ENCODE peak calls at places on chromosomes 3 and 15, in five cellular contexts. Z, I, Y, H and L are unnamed samples.
A peak's percentile ranks its signal among the peaks of the same experiment; 100 is the strongest.

GRCh38 chr15:80636675-80637074 is 58.4 kb upstream of the ABHD17C start:
- DNase-seq in Y (no peak), Z (no peak), I (no peak), H (no peak), L (peak; percentile 22)

GRCh38 chr3:69867941-69868505 is 128.8 kb downstream of the MITF start:
- DNase-seq in I (no peak), Z (no peak), Y (no peak), H (no peak), L (no peak)

GRCh38 chr15:101201411-101202174 is 50.3 kb downstream of the CHSY1 start:
- DNase-seq in I (no peak), Z (no peak), Y (peak; percentile 56), H (peak; percentile 98), L (peak; percentile 78)

GRCh38 chr3:160576621-160577020 is 11.2 kb upstream of the KPNA4 start:
- DNase-seq in I (no peak), H (no peak), Y (no peak), Z (no peak), L (no peak)

GRCh38 chr15:39232512-39232911 is 348.4 kb upstream of the THBS1 start:
- DNase-seq in Z (no peak), Y (no peak), H (no peak), I (no peak), L (peak; percentile 34)

GRCh38 chr3:141644931-141645330 is 93.2 kb upstream of the RNF7 start:
- DNase-seq in Y (no peak), H (peak; percentile 87), Z (peak; percentile 58), I (peak; percentile 88), L (no peak)

GRCh38 chr3:118171236-118171852 is 863.3 kb downstream of the IGSF11 start:
- DNase-seq in Z (no peak), Y (no peak), I (peak; percentile 22), H (no peak), L (no peak)

GRCh38 chr15:94097567-94097966 is 133.8 kb upstream of the MCTP2 start:
- DNase-seq in H (no peak), Y (no peak), Z (no peak), I (no peak), L (no peak)

GRCh38 chr3:168051579-168052183 is 44.0 kb downstream of the GOLIM4 start:
- DNase-seq in H (no peak), I (no peak), Z (no peak), Y (no peak), L (no peak)

GRCh38 chr3:17258823-17259436 is 374.2 kb downstream of the PLCL2 start:
- DNase-seq in Z (peak; percentile 39), I (no peak), Y (no peak), H (no peak), L (no peak)

GRCh38 chr3:31896026-31896425 is 85.0 kb downstream of the OSBPL10 start:
- DNase-seq in Z (no peak), Y (no peak), I (no peak), H (no peak), L (no peak)

GRCh38 chr3:23650371-23651140 is 155.2 kb upstream of the UBE2E1 start:
- DNase-seq in Y (no peak), H (no peak), I (no peak), Z (no peak), L (peak; percentile 85)

GRCh38 chr3:46948830-46949671 is 27.5 kb downstream of the CCDC12 start:
- DNase-seq in Y (no peak), I (peak; percentile 69), Z (no peak), H (peak; percentile 69), L (no peak)

GRCh38 chr15:59400103-59400813 is 27.6 kb upstream of the MYO1E start:
- DNase-seq in Z (no peak), Y (no peak), I (no peak), H (no peak), L (no peak)

DNA sequence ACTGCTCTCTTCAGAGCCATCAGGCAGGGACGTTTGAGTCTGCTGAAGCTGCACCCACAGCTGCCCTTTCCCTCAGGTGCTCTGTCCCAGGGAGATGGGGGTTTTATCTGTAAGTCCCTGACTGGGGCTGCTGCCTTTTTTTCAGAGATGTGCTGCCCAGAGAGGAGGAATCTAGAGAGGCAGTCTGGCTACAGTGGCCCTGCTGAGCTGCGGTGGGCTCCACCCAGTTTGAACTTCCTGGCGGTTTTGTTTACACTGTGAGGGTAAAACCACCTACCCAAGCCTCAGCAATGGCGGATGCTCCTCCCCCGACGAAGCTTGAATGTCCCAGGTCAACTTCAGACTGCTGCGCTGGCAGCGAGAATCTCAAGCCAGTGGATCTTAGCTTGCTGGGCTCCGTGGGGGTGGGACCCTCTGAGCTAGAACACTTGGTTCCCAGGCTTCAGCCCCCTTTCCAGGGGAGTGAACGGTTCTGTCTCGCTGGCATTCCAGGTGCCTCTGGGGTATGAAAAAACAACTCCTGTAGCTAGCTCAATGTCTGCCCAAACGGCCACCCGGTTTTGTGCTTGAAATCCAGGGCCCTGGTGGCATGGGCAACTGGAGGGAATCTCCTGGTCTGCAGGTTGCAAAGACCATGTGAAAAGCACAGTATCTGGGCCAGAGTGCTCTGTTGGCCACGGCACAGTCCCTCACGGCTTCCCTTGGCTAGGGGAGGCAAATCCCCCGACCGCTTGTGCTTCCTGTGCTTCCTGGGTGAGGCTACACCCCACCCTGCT is 21.1 kb upstream of the ST6GAL1 start:
- DNase-seq in Y (no peak), H (peak; percentile 56), I (no peak), Z (peak; percentile 84), L (no peak)
- H3K27ac ChIP-seq in Y (no peak overlapping the region), H (no peak overlapping the region), I (peak overlapping the region; percentile 80), Z (peak overlapping the region; percentile 58), L (no peak overlapping the region)

GRCh38 chr3:164450276-164450905 is 627.9 kb downstream of the SI start:
- DNase-seq in Z (no peak), H (no peak), I (no peak), Y (no peak), L (no peak)
- H3K27ac ChIP-seq in Z (no peak overlapping the region), H (no peak overlapping the region), I (no peak overlapping the region), Y (no peak overlapping the region), L (no peak overlapping the region)

GRCh38 chr3:196568246-196569002 is at the start of the genes FBXO45 and WDR53:
- DNase-seq in Y (peak; percentile 91), Z (peak; percentile 97), H (peak; percentile 98), I (peak; percentile 97), L (peak; percentile 81)

GRCh38 chr3:196558476-196558875 is 9.9 kb downstream of the WDR53 start:
- DNase-seq in I (no peak), H (no peak), Y (no peak), Z (no peak), L (no peak)

GRCh38 chr3:196559826-196560225 is 8.5 kb downstream of the WDR53 start:
- DNase-seq in Z (no peak), H (no peak), Y (no peak), I (no peak), L (no peak)

GRCh38 chr3:196569003-196569516 is 600 bp downstream of the FBXO45 start:
- DNase-seq in Y (no peak), Z (no peak), H (peak; percentile 59), I (no peak), L (peak; percentile 29)

GRCh38 chr3:196563721-196564225 is 4.6 kb downstream of the WDR53 start:
- DNase-seq in I (no peak), Y (no peak), H (no peak), Z (peak; percentile 40), L (no peak)
- H3K27ac ChIP-seq in I (no peak overlapping the region), Y (no peak overlapping the region), H (no peak overlapping the region), Z (peak overlapping the region; percentile 67), L (peak overlapping the region; percentile 86)

DNA sequence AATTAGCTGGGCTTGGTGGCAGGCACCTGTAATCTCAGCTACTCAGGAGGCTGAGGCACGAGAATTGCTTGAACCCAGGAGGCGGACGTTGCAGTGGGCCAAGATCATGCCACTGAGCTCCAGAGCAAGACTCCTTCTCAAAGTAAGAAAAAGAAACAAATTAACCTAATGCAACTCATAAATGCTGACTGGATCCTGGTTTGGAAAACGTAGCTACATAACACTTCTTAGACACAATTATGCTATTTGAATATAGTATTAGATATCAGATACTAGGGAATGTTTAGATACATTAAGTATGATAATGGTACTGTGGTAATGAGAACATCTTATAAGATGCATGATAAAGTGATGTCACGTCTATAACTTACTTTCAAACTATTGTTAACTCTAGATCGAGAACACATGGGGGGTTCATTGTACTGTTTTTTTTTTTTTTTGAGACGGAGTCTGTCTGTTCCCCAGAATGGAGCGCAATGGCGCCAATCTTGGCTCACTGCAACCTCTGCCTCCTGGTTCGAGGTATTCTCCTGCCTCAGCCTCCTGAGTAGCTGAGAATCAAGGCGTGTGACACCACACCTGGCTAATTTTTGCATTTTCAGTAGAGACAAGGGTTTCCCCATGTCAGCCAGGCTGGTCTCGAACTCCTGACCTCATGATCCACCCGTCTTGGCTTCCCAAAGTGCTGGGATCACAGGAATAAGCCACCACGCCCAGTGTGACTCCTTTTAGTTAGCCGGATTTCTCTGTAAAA is 5.9 kb upstream of the ISY1 start:
- DNase-seq in H (no peak), Y (no peak), I (no peak), Z (no peak), L (no peak)
- H3K27ac ChIP-seq in H (no peak overlapping the region), Y (no peak overlapping the region), I (no peak overlapping the region), Z (no peak overlapping the region), L (no peak overlapping the region)